ENCODE peak calls at places on chromosomes 1 and 21, in ten cellular contexts. One of them, this sample, is unnamed.

GRCh38 chr1:8013800-8014199 is 12.3 kb downstream of the ERRFI1 start:
- DNase-seq in T follicular helper cell: no peak
- DNase-seq in ELR: no peak
- DNase-seq in coronary artery: no peak
- DNase-seq in stimulated activated CD4-positive, alpha-beta T cell treated with anti-CD3 and anti-CD28 coated beads, Interleukin-15, amount 100 ng/mL, for 24 hours: no peak
- DNase-seq in WTC11: no peak
- DNase-seq in T-cell: no peak
- DNase-seq in body of pancreas: no peak
- DNase-seq in retina: no peak
- DNase-seq in breast epithelium: no peak
- DNase-seq in this sample: no peak

GRCh38 chr1:102181341-102181740 is 184.6 kb upstream of the OLFM3 start:
- DNase-seq in stimulated activated CD4-positive, alpha-beta T cell treated with anti-CD3 and anti-CD28 coated beads, Interleukin-15, amount 100 ng/mL, for 24 hours: no peak
- DNase-seq in T follicular helper cell: no peak
- DNase-seq in T-cell: no peak
- DNase-seq in retina: no peak
- DNase-seq in WTC11: no peak
- DNase-seq in breast epithelium: no peak
- DNase-seq in coronary artery: no peak
- DNase-seq in body of pancreas: no peak
- DNase-seq in ELR: no peak
- DNase-seq in this sample: no peak

GRCh38 chr1:108208724-108209404 is 8.7 kb upstream of the SLC25A24 start:
- DNase-seq in retina: no peak
- DNase-seq in coronary artery: peak
- DNase-seq in WTC11: peak
- DNase-seq in T follicular helper cell: no peak
- DNase-seq in breast epithelium: no peak
- DNase-seq in stimulated activated CD4-positive, alpha-beta T cell treated with anti-CD3 and anti-CD28 coated beads, Interleukin-15, amount 100 ng/mL, for 24 hours: no peak
- DNase-seq in ELR: no peak
- DNase-seq in body of pancreas: no peak
- DNase-seq in T-cell: no peak
- DNase-seq in this sample: no peak

GRCh38 chr1:110200666-110201065 is 9.4 kb upstream of the KCNC4 start:
- DNase-seq in T follicular helper cell: no peak
- DNase-seq in coronary artery: no peak
- DNase-seq in ELR: peak
- DNase-seq in body of pancreas: no peak
- DNase-seq in stimulated activated CD4-positive, alpha-beta T cell treated with anti-CD3 and anti-CD28 coated beads, Interleukin-15, amount 100 ng/mL, for 24 hours: no peak
- DNase-seq in T-cell: no peak
- DNase-seq in WTC11: no peak
- DNase-seq in breast epithelium: no peak
- DNase-seq in retina: no peak
- DNase-seq in this sample: no peak

GRCh38 chr1:6897138-6897537 is 111.9 kb downstream of the CAMTA1 start:
- DNase-seq in retina: no peak
- DNase-seq in breast epithelium: no peak
- DNase-seq in T follicular helper cell: no peak
- DNase-seq in WTC11: no peak
- DNase-seq in ELR: no peak
- DNase-seq in stimulated activated CD4-positive, alpha-beta T cell treated with anti-CD3 and anti-CD28 coated beads, Interleukin-15, amount 100 ng/mL, for 24 hours: no peak
- DNase-seq in body of pancreas: no peak
- DNase-seq in T-cell: no peak
- DNase-seq in coronary artery: no peak
- DNase-seq in this sample: no peak

GRCh38 chr1:30058966-30059365 is 664.4 kb downstream of the MATN1 start:
- DNase-seq in coronary artery: no peak
- DNase-seq in retina: no peak
- DNase-seq in body of pancreas: no peak
- DNase-seq in stimulated activated CD4-positive, alpha-beta T cell treated with anti-CD3 and anti-CD28 coated beads, Interleukin-15, amount 100 ng/mL, for 24 hours: no peak
- DNase-seq in T follicular helper cell: no peak
- DNase-seq in breast epithelium: no peak
- DNase-seq in WTC11: no peak
- DNase-seq in ELR: peak
- DNase-seq in T-cell: no peak
- DNase-seq in this sample: no peak

GRCh38 chr21:31370893-31371652 is 27.0 kb upstream of the TIAM1 start:
- DNase-seq in ELR: no peak
- DNase-seq in WTC11: no peak
- DNase-seq in T-cell: no peak
- DNase-seq in body of pancreas: no peak
- DNase-seq in stimulated activated CD4-positive, alpha-beta T cell treated with anti-CD3 and anti-CD28 coated beads, Interleukin-15, amount 100 ng/mL, for 24 hours: no peak
- DNase-seq in retina: no peak
- DNase-seq in T follicular helper cell: no peak
- DNase-seq in breast epithelium: no peak
- DNase-seq in coronary artery: no peak
- DNase-seq in this sample: no peak

GRCh38 chr1:178119623-178120022 is 25.7 kb downstream of the RASAL2 start:
- DNase-seq in stimulated activated CD4-positive, alpha-beta T cell treated with anti-CD3 and anti-CD28 coated beads, Interleukin-15, amount 100 ng/mL, for 24 hours: no peak
- DNase-seq in body of pancreas: no peak
- DNase-seq in T follicular helper cell: no peak
- DNase-seq in breast epithelium: no peak
- DNase-seq in WTC11: no peak
- DNase-seq in T-cell: no peak
- DNase-seq in ELR: no peak
- DNase-seq in coronary artery: no peak
- DNase-seq in retina: no peak
- DNase-seq in this sample: no peak

GRCh38 chr1:235415008-235415904 is 48.0 kb downstream of the TBCE start:
- DNase-seq in T-cell: peak
- DNase-seq in breast epithelium: peak
- DNase-seq in WTC11: peak
- DNase-seq in stimulated activated CD4-positive, alpha-beta T cell treated with anti-CD3 and anti-CD28 coated beads, Interleukin-15, amount 100 ng/mL, for 24 hours: peak
- DNase-seq in T follicular helper cell: peak
- DNase-seq in ELR: peak
- DNase-seq in coronary artery: no peak
- DNase-seq in retina: peak
- DNase-seq in body of pancreas: peak
- DNase-seq in this sample: peak

GRCh38 chr1:89941110-89941770 is 53.7 kb upstream of the ZNF326 start:
- DNase-seq in breast epithelium: no peak
- DNase-seq in stimulated activated CD4-positive, alpha-beta T cell treated with anti-CD3 and anti-CD28 coated beads, Interleukin-15, amount 100 ng/mL, for 24 hours: peak
- DNase-seq in WTC11: no peak
- DNase-seq in retina: no peak
- DNase-seq in body of pancreas: no peak
- DNase-seq in T follicular helper cell: no peak
- DNase-seq in ELR: no peak
- DNase-seq in coronary artery: no peak
- DNase-seq in T-cell: no peak
- DNase-seq in this sample: no peak

GRCh38 chr21:39001341-39001740 is 181.9 kb downstream of the PSMG1 start:
- DNase-seq in stimulated activated CD4-positive, alpha-beta T cell treated with anti-CD3 and anti-CD28 coated beads, Interleukin-15, amount 100 ng/mL, for 24 hours: no peak
- DNase-seq in coronary artery: no peak
- DNase-seq in retina: no peak
- DNase-seq in T-cell: no peak
- DNase-seq in body of pancreas: no peak
- DNase-seq in WTC11: no peak
- DNase-seq in ELR: peak
- DNase-seq in T follicular helper cell: no peak
- DNase-seq in breast epithelium: no peak
- DNase-seq in this sample: no peak

GRCh38 chr1:228141082-228141870 is 1.2 kb downstream of the GUK1 start:
- DNase-seq in coronary artery: peak
- DNase-seq in WTC11: no peak
- DNase-seq in ELR: peak
- DNase-seq in breast epithelium: peak
- DNase-seq in stimulated activated CD4-positive, alpha-beta T cell treated with anti-CD3 and anti-CD28 coated beads, Interleukin-15, amount 100 ng/mL, for 24 hours: peak
- DNase-seq in T follicular helper cell: no peak
- DNase-seq in T-cell: no peak
- DNase-seq in body of pancreas: peak
- DNase-seq in retina: no peak
- DNase-seq in this sample: no peak

GRCh38 chr1:116855788-116856187 is 53.9 kb upstream of the PTGFRN start:
- DNase-seq in T-cell: no peak
- DNase-seq in stimulated activated CD4-positive, alpha-beta T cell treated with anti-CD3 and anti-CD28 coated beads, Interleukin-15, amount 100 ng/mL, for 24 hours: no peak
- DNase-seq in body of pancreas: no peak
- DNase-seq in breast epithelium: no peak
- DNase-seq in WTC11: no peak
- DNase-seq in ELR: no peak
- DNase-seq in retina: peak
- DNase-seq in coronary artery: no peak
- DNase-seq in T follicular helper cell: no peak
- DNase-seq in this sample: peak

GRCh38 chr1:9247894-9248293 is 13.3 kb downstream of the H6PD start:
- DNase-seq in T follicular helper cell: no peak
- DNase-seq in WTC11: no peak
- DNase-seq in retina: no peak
- DNase-seq in body of pancreas: no peak
- DNase-seq in coronary artery: no peak
- DNase-seq in T-cell: no peak
- DNase-seq in breast epithelium: no peak
- DNase-seq in stimulated activated CD4-positive, alpha-beta T cell treated with anti-CD3 and anti-CD28 coated beads, Interleukin-15, amount 100 ng/mL, for 24 hours: no peak
- DNase-seq in ELR: no peak
- DNase-seq in this sample: no peak

GRCh38 chr1:172732427-172732826 is 73.5 kb downstream of the FASLG start:
- DNase-seq in stimulated activated CD4-positive, alpha-beta T cell treated with anti-CD3 and anti-CD28 coated beads, Interleukin-15, amount 100 ng/mL, for 24 hours: no peak
- DNase-seq in retina: no peak
- DNase-seq in coronary artery: no peak
- DNase-seq in T follicular helper cell: no peak
- DNase-seq in WTC11: no peak
- DNase-seq in breast epithelium: no peak
- DNase-seq in body of pancreas: no peak
- DNase-seq in T-cell: no peak
- DNase-seq in ELR: no peak
- DNase-seq in this sample: no peak

GRCh38 chr1:234656981-234657651 is 47.1 kb upstream of the IRF2BP2 start:
- DNase-seq in body of pancreas: no peak
- DNase-seq in stimulated activated CD4-positive, alpha-beta T cell treated with anti-CD3 and anti-CD28 coated beads, Interleukin-15, amount 100 ng/mL, for 24 hours: peak
- DNase-seq in coronary artery: no peak
- DNase-seq in ELR: peak
- DNase-seq in T follicular helper cell: no peak
- DNase-seq in WTC11: no peak
- DNase-seq in T-cell: no peak
- DNase-seq in breast epithelium: peak
- DNase-seq in retina: no peak
- DNase-seq in this sample: no peak

GRCh38 chr1:22662986-22663408 is 10.0 kb downstream of the C1QB start:
- DNase-seq in coronary artery: no peak
- DNase-seq in WTC11: no peak
- DNase-seq in T-cell: no peak
- DNase-seq in ELR: no peak
- DNase-seq in T follicular helper cell: no peak
- DNase-seq in stimulated activated CD4-positive, alpha-beta T cell treated with anti-CD3 and anti-CD28 coated beads, Interleukin-15, amount 100 ng/mL, for 24 hours: no peak
- DNase-seq in retina: no peak
- DNase-seq in body of pancreas: no peak
- DNase-seq in breast epithelium: no peak
- DNase-seq in this sample: no peak

GRCh38 chr1:234893725-234894630 is 234.7 kb downstream of the TOMM20 start:
- DNase-seq in T-cell: no peak
- DNase-seq in WTC11: no peak
- DNase-seq in T follicular helper cell: no peak
- DNase-seq in breast epithelium: no peak
- DNase-seq in coronary artery: no peak
- DNase-seq in ELR: peak
- DNase-seq in retina: no peak
- DNase-seq in body of pancreas: no peak
- DNase-seq in stimulated activated CD4-positive, alpha-beta T cell treated with anti-CD3 and anti-CD28 coated beads, Interleukin-15, amount 100 ng/mL, for 24 hours: peak
- DNase-seq in this sample: no peak

GRCh38 chr1:183758913-183759312 is 46.0 kb upstream of the RGL1 start:
- DNase-seq in WTC11: no peak
- DNase-seq in retina: no peak
- DNase-seq in body of pancreas: no peak
- DNase-seq in T follicular helper cell: no peak
- DNase-seq in T-cell: no peak
- DNase-seq in ELR: no peak
- DNase-seq in coronary artery: no peak
- DNase-seq in breast epithelium: no peak
- DNase-seq in stimulated activated CD4-positive, alpha-beta T cell treated with anti-CD3 and anti-CD28 coated beads, Interleukin-15, amount 100 ng/mL, for 24 hours: no peak
- DNase-seq in this sample: no peak

GRCh38 chr1:230708631-230709580 is 5.0 kb downstream of the AGT start:
- DNase-seq in retina: no peak
- DNase-seq in body of pancreas: no peak
- DNase-seq in T-cell: no peak
- DNase-seq in ELR: no peak
- DNase-seq in T follicular helper cell: no peak
- DNase-seq in breast epithelium: no peak
- DNase-seq in coronary artery: no peak
- DNase-seq in WTC11: no peak
- DNase-seq in stimulated activated CD4-positive, alpha-beta T cell treated with anti-CD3 and anti-CD28 coated beads, Interleukin-15, amount 100 ng/mL, for 24 hours: no peak
- DNase-seq in this sample: no peak

GRCh38 chr1:26986658-26987057 is 6.8 kb upstream of the TRNP1 start:
- DNase-seq in body of pancreas: no peak
- DNase-seq in WTC11: no peak
- DNase-seq in breast epithelium: no peak
- DNase-seq in T follicular helper cell: no peak
- DNase-seq in T-cell: no peak
- DNase-seq in ELR: no peak
- DNase-seq in stimulated activated CD4-positive, alpha-beta T cell treated with anti-CD3 and anti-CD28 coated beads, Interleukin-15, amount 100 ng/mL, for 24 hours: no peak
- DNase-seq in retina: no peak
- DNase-seq in coronary artery: no peak
- DNase-seq in this sample: no peak

GRCh38 chr1:220804202-220804586 is 17.5 kb downstream of the MTARC1 start:
- DNase-seq in coronary artery: no peak
- DNase-seq in body of pancreas: no peak
- DNase-seq in ELR: no peak
- DNase-seq in stimulated activated CD4-positive, alpha-beta T cell treated with anti-CD3 and anti-CD28 coated beads, Interleukin-15, amount 100 ng/mL, for 24 hours: no peak
- DNase-seq in T-cell: no peak
- DNase-seq in retina: no peak
- DNase-seq in T follicular helper cell: no peak
- DNase-seq in WTC11: no peak
- DNase-seq in breast epithelium: no peak
- DNase-seq in this sample: no peak

GRCh38 chr1:42504535-42505128 is 41.5 kb downstream of the CCDC30 start:
- DNase-seq in WTC11: no peak
- DNase-seq in stimulated activated CD4-positive, alpha-beta T cell treated with anti-CD3 and anti-CD28 coated beads, Interleukin-15, amount 100 ng/mL, for 24 hours: no peak
- DNase-seq in coronary artery: no peak
- DNase-seq in ELR: peak
- DNase-seq in breast epithelium: no peak
- DNase-seq in T-cell: no peak
- DNase-seq in retina: no peak
- DNase-seq in body of pancreas: no peak
- DNase-seq in T follicular helper cell: no peak
- DNase-seq in this sample: no peak

GRCh38 chr1:84301759-84302380 is 362 bp downstream of the SAMD13 start:
- DNase-seq in coronary artery: no peak
- DNase-seq in breast epithelium: no peak
- DNase-seq in T-cell: no peak
- DNase-seq in ELR: no peak
- DNase-seq in body of pancreas: no peak
- DNase-seq in WTC11: no peak
- DNase-seq in stimulated activated CD4-positive, alpha-beta T cell treated with anti-CD3 and anti-CD28 coated beads, Interleukin-15, amount 100 ng/mL, for 24 hours: no peak
- DNase-seq in T follicular helper cell: no peak
- DNase-seq in retina: no peak
- DNase-seq in this sample: peak

GRCh38 chr1:168373869-168374268 is 93.2 kb downstream of the TBX19 start:
- DNase-seq in stimulated activated CD4-positive, alpha-beta T cell treated with anti-CD3 and anti-CD28 coated beads, Interleukin-15, amount 100 ng/mL, for 24 hours: no peak
- DNase-seq in T follicular helper cell: no peak
- DNase-seq in coronary artery: no peak
- DNase-seq in ELR: peak
- DNase-seq in retina: no peak
- DNase-seq in breast epithelium: no peak
- DNase-seq in body of pancreas: no peak
- DNase-seq in T-cell: no peak
- DNase-seq in WTC11: no peak
- DNase-seq in this sample: no peak

GRCh38 chr1:40003156-40004093 is 37.1 kb upstream of the CAP1 start:
- DNase-seq in body of pancreas: no peak
- DNase-seq in T follicular helper cell: no peak
- DNase-seq in breast epithelium: no peak
- DNase-seq in retina: no peak
- DNase-seq in WTC11: no peak
- DNase-seq in ELR: no peak
- DNase-seq in stimulated activated CD4-positive, alpha-beta T cell treated with anti-CD3 and anti-CD28 coated beads, Interleukin-15, amount 100 ng/mL, for 24 hours: no peak
- DNase-seq in coronary artery: no peak
- DNase-seq in T-cell: no peak
- DNase-seq in this sample: no peak

GRCh38 chr1:64686828-64687724 is 57.8 kb upstream of the RAVER2 start:
- DNase-seq in breast epithelium: no peak
- DNase-seq in ELR: peak
- DNase-seq in coronary artery: no peak
- DNase-seq in T-cell: peak
- DNase-seq in T follicular helper cell: no peak
- DNase-seq in body of pancreas: peak
- DNase-seq in retina: peak
- DNase-seq in stimulated activated CD4-positive, alpha-beta T cell treated with anti-CD3 and anti-CD28 coated beads, Interleukin-15, amount 100 ng/mL, for 24 hours: peak
- DNase-seq in WTC11: no peak
- DNase-seq in this sample: peak

GRCh38 chr1:156926175-156926574 is 5.7 kb downstream of the LRRC71 start:
- DNase-seq in stimulated activated CD4-positive, alpha-beta T cell treated with anti-CD3 and anti-CD28 coated beads, Interleukin-15, amount 100 ng/mL, for 24 hours: peak
- DNase-seq in retina: no peak
- DNase-seq in breast epithelium: peak
- DNase-seq in body of pancreas: no peak
- DNase-seq in T follicular helper cell: no peak
- DNase-seq in T-cell: no peak
- DNase-seq in coronary artery: no peak
- DNase-seq in ELR: peak
- DNase-seq in WTC11: no peak
- DNase-seq in this sample: no peak

This sample was measured in NCI-H748 treated with DMSO at 0.1 percent for 48 hours.